ENCODE peak calls at places on chromosomes 4 and X, in five cellular contexts. One of them, this sample, is unnamed.

GRCh38 chrX:18964026-18964425 is 19.9 kb downstream of the PHKA2 start:
- DNase-seq in progenitor cell of endocrine pancreas: no peak
- DNase-seq in BJ: no peak
- DNase-seq in neural progenitor cell: no peak
- DNase-seq in WTC11: no peak
- DNase-seq in this sample: no peak

GRCh38 chrX:48648299-48648698 is 35.3 kb upstream of the WAS start:
- DNase-seq in progenitor cell of endocrine pancreas: no peak
- DNase-seq in WTC11: peak
- DNase-seq in BJ: peak
- DNase-seq in neural progenitor cell: peak
- DNase-seq in this sample: peak

GRCh38 chr4:182764137-182764536 is 153.0 kb downstream of the DCTD start:
- DNase-seq in WTC11: no peak
- DNase-seq in BJ: no peak
- DNase-seq in progenitor cell of endocrine pancreas: no peak
- DNase-seq in neural progenitor cell: no peak
- DNase-seq in this sample: no peak

GRCh38 chr4:168604496-168605373 is 107.9 kb downstream of the PALLD start:
- DNase-seq in BJ: no peak
- DNase-seq in neural progenitor cell: peak
- DNase-seq in WTC11: no peak
- DNase-seq in progenitor cell of endocrine pancreas: no peak
- DNase-seq in this sample: no peak

GRCh38 chr4:84799318-84799717 is 167.2 kb downstream of the WDFY3 start:
- DNase-seq in BJ: no peak
- DNase-seq in neural progenitor cell: no peak
- DNase-seq in WTC11: no peak
- DNase-seq in progenitor cell of endocrine pancreas: no peak
- DNase-seq in this sample: no peak

GRCh38 chr4:100742045-100742444 is 224.2 kb upstream of the EMCN start:
- DNase-seq in neural progenitor cell: peak
- DNase-seq in progenitor cell of endocrine pancreas: no peak
- DNase-seq in WTC11: no peak
- DNase-seq in BJ: no peak
- DNase-seq in this sample: no peak

GRCh38 chrX:95332530-95332929 is 1352.1 kb upstream of the DIAPH2 start:
- DNase-seq in WTC11: no peak
- DNase-seq in BJ: no peak
- DNase-seq in neural progenitor cell: peak
- DNase-seq in progenitor cell of endocrine pancreas: no peak
- DNase-seq in this sample: no peak

GRCh38 chrX:87049567-87049966 is 468.0 kb upstream of the KLHL4 start:
- DNase-seq in progenitor cell of endocrine pancreas: no peak
- DNase-seq in BJ: no peak
- DNase-seq in WTC11: no peak
- DNase-seq in neural progenitor cell: no peak
- DNase-seq in this sample: no peak

GRCh38 chrX:19544693-19545305 is 29.5 kb upstream of the MAP3K15 start:
- DNase-seq in neural progenitor cell: peak
- DNase-seq in BJ: no peak
- DNase-seq in progenitor cell of endocrine pancreas: no peak
- DNase-seq in WTC11: peak
- DNase-seq in this sample: peak

GRCh38 chr4:95181446-95182306 is 367.1 kb downstream of the UNC5C start:
- DNase-seq in BJ: no peak
- DNase-seq in progenitor cell of endocrine pancreas: no peak
- DNase-seq in neural progenitor cell: peak
- DNase-seq in WTC11: peak
- DNase-seq in this sample: peak

GRCh38 chrX:149152941-149153340 is 352.2 kb downstream of the IDS start:
- DNase-seq in BJ: no peak
- DNase-seq in progenitor cell of endocrine pancreas: no peak
- DNase-seq in neural progenitor cell: no peak
- DNase-seq in WTC11: no peak
- DNase-seq in this sample: no peak

GRCh38 chrX:49970699-49971098 is 48.3 kb downstream of the CLCN5 start:
- DNase-seq in BJ: no peak
- DNase-seq in WTC11: no peak
- DNase-seq in neural progenitor cell: no peak
- DNase-seq in progenitor cell of endocrine pancreas: no peak
- DNase-seq in this sample: no peak

GRCh38 chr4:78057135-78057599 is at the start of gene FRAS1:
- DNase-seq in progenitor cell of endocrine pancreas: peak
- DNase-seq in BJ: no peak
- DNase-seq in WTC11: peak
- DNase-seq in neural progenitor cell: peak
- DNase-seq in this sample: peak

GRCh38 chr4:128416921-128417320 is 129.3 kb upstream of the PGRMC2 start:
- DNase-seq in BJ: no peak
- DNase-seq in progenitor cell of endocrine pancreas: no peak
- DNase-seq in WTC11: no peak
- DNase-seq in neural progenitor cell: no peak
- DNase-seq in this sample: no peak

GRCh38 chrX:105999294-105999693 is 39.2 kb downstream of the SERPINA7 start:
- DNase-seq in progenitor cell of endocrine pancreas: no peak
- DNase-seq in neural progenitor cell: no peak
- DNase-seq in WTC11: no peak
- DNase-seq in BJ: no peak
- DNase-seq in this sample: no peak

GRCh38 chrX:24259544-24260240 is 54.2 kb downstream of the SUPT20HL2 start:
- DNase-seq in WTC11: peak
- DNase-seq in progenitor cell of endocrine pancreas: no peak
- DNase-seq in neural progenitor cell: peak
- DNase-seq in BJ: no peak
- DNase-seq in this sample: peak

GRCh38 chr4:64538219-64538618 is 129.0 kb upstream of the TECRL start:
- DNase-seq in neural progenitor cell: peak
- DNase-seq in progenitor cell of endocrine pancreas: no peak
- DNase-seq in WTC11: peak
- DNase-seq in BJ: no peak
- DNase-seq in this sample: peak

GRCh38 chrX:150212672-150213480 is 150.2 kb upstream of the MAMLD1 start:
- DNase-seq in neural progenitor cell: peak
- DNase-seq in progenitor cell of endocrine pancreas: no peak
- DNase-seq in BJ: no peak
- DNase-seq in WTC11: no peak
- DNase-seq in this sample: no peak

GRCh38 chrX:150450519-150451177 is 87.5 kb downstream of the MAMLD1 start:
- DNase-seq in progenitor cell of endocrine pancreas: no peak
- DNase-seq in WTC11: no peak
- DNase-seq in neural progenitor cell: no peak
- DNase-seq in BJ: no peak
- DNase-seq in this sample: no peak

GRCh38 chr4:76969941-76970529 is 20.5 kb downstream of the SEPTIN11 start:
- DNase-seq in progenitor cell of endocrine pancreas: no peak
- DNase-seq in WTC11: no peak
- DNase-seq in neural progenitor cell: peak
- DNase-seq in BJ: no peak
- DNase-seq in this sample: no peak

GRCh38 chr4:30716158-30716557 is 4.0 kb upstream of the PCDH7 start:
- DNase-seq in neural progenitor cell: peak
- DNase-seq in progenitor cell of endocrine pancreas: no peak
- DNase-seq in WTC11: no peak
- DNase-seq in BJ: no peak
- DNase-seq in this sample: no peak

GRCh38 chrX:151019837-151020236 is 36.7 kb downstream of the HMGB3 start:
- DNase-seq in BJ: peak
- DNase-seq in progenitor cell of endocrine pancreas: no peak
- DNase-seq in WTC11: no peak
- DNase-seq in neural progenitor cell: no peak
- DNase-seq in this sample: no peak

GRCh38 chr4:183550345-183551080 is 45.7 kb downstream of the ING2 start:
- DNase-seq in WTC11: no peak
- DNase-seq in neural progenitor cell: no peak
- DNase-seq in BJ: no peak
- DNase-seq in progenitor cell of endocrine pancreas: no peak
- DNase-seq in this sample: no peak

GRCh38 chr4:15868065-15868464 is 70.5 kb downstream of the FGFBP1 start:
- DNase-seq in BJ: no peak
- DNase-seq in progenitor cell of endocrine pancreas: no peak
- DNase-seq in WTC11: no peak
- DNase-seq in neural progenitor cell: peak
- DNase-seq in this sample: no peak
- TF ChIP-seq CTCF in BJ: no peak
- TF ChIP-seq CTCF in progenitor cell of endocrine pancreas: no peak
- TF ChIP-seq CTCF in WTC11: no peak
- TF ChIP-seq CTCF in neural progenitor cell: no peak
- TF ChIP-seq CTCF in this sample: no peak

GRCh38 chr4:175443547-175443946 is 368.5 kb downstream of the GPM6A start:
- DNase-seq in progenitor cell of endocrine pancreas: no peak
- DNase-seq in neural progenitor cell: no peak
- DNase-seq in WTC11: no peak
- DNase-seq in BJ: no peak
- DNase-seq in this sample: no peak
- TF ChIP-seq CTCF in progenitor cell of endocrine pancreas: no peak
- TF ChIP-seq CTCF in neural progenitor cell: peak
- TF ChIP-seq CTCF in WTC11: no peak
- TF ChIP-seq CTCF in BJ: peak
- TF ChIP-seq CTCF in this sample: no peak

DNA sequence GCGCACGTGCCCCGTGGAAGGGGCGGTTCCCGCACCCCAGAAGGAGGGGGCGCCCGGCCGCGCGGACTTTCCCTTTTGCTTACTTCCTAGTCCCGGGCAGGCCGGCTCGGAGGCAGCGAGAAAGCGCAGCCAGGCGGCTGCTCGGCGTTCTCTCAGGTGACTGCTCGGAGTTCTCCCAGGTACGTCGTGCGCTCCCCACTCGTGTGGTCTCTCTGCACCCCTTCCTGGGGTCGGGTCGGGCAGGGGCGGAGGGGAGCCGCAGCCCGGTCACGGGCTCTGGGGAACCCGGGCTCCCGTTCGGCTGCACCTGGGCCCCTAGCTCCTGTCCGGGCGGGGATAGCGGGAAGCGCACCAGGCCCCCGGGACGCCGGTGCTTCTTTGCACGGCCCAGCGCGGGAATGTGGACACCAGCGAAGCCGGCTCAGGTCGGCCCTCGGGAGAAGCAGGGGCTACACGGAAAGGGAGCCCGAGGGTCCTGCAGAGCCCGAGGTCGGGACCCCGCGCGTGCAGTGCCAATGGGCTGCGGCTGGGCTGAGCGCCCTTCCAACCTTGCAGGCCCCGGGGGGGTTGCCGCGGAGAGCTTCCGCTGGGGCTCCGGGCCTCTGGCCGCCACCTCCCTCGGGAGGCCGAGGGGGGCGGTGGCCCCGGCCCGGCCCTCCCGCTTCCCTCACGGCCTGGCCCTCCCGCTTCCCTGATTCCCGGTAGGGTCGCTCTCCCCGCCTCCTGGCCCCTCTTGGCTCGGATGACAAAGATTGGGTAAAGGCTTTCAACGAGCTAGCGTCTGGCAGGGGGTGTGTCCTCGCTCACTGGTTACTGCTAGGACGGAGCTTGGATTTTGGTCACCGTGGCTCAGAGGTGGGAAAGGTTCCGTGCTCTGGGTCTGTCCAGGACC is at the start of gene TLR2:
- DNase-seq in WTC11: peak
- DNase-seq in progenitor cell of endocrine pancreas: peak
- DNase-seq in neural progenitor cell: peak
- DNase-seq in BJ: no peak
- DNase-seq in this sample: peak
- TF ChIP-seq CTCF in WTC11: no peak
- TF ChIP-seq CTCF in progenitor cell of endocrine pancreas: peak
- TF ChIP-seq CTCF in neural progenitor cell: no peak
- TF ChIP-seq CTCF in BJ: no peak
- TF ChIP-seq CTCF in this sample: no peak

DNA sequence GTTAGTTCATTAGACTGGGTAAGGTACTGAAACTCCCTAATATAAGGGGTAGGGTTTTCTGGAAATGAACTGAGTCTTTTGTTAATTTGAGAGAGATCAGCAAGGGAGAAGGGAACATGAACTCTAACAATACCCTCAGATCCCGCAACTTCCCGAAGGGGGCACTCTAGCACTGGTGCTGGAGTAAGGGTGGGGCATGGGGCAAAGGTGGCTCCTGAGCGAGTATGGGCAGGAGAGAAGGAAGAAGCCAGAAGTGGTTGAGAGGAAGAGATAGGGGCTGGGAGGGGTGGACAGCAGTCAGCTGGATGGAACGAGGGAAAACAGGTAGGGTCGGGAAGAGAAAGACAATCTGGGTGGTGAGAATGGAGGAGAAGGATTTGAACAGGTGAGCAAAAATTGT is 183.2 kb upstream of the MAGEE2 start:
- DNase-seq in progenitor cell of endocrine pancreas: no peak
- DNase-seq in BJ: no peak
- DNase-seq in neural progenitor cell: no peak
- DNase-seq in WTC11: peak
- DNase-seq in this sample: no peak
- TF ChIP-seq CTCF in progenitor cell of endocrine pancreas: no peak
- TF ChIP-seq CTCF in BJ: no peak
- TF ChIP-seq CTCF in neural progenitor cell: no peak
- TF ChIP-seq CTCF in WTC11: no peak
- TF ChIP-seq CTCF in this sample: no peak

GRCh38 chr4:7108660-7109059 is 40.8 kb upstream of the GRPEL1 start:
- DNase-seq in WTC11: no peak
- DNase-seq in neural progenitor cell: no peak
- DNase-seq in progenitor cell of endocrine pancreas: no peak
- DNase-seq in BJ: no peak
- DNase-seq in this sample: no peak
- TF ChIP-seq CTCF in WTC11: no peak
- TF ChIP-seq CTCF in neural progenitor cell: no peak
- TF ChIP-seq CTCF in progenitor cell of endocrine pancreas: no peak
- TF ChIP-seq CTCF in BJ: no peak
- TF ChIP-seq CTCF in this sample: no peak

GRCh38 chr4:180060159-180060889 is 2182.9 kb upstream of the TENM3 start:
- DNase-seq in WTC11: no peak
- DNase-seq in neural progenitor cell: peak
- DNase-seq in BJ: no peak
- DNase-seq in progenitor cell of endocrine pancreas: no peak
- DNase-seq in this sample: no peak
- TF ChIP-seq CTCF in WTC11: no peak
- TF ChIP-seq CTCF in neural progenitor cell: peak
- TF ChIP-seq CTCF in BJ: no peak
- TF ChIP-seq CTCF in progenitor cell of endocrine pancreas: peak
- TF ChIP-seq CTCF in this sample: peak

GRCh38 chr4:140641789-140642439 is 73.2 kb upstream of the UCP1 start:
- DNase-seq in neural progenitor cell: peak
- DNase-seq in BJ: no peak
- DNase-seq in WTC11: peak
- DNase-seq in progenitor cell of endocrine pancreas: no peak
- DNase-seq in this sample: no peak
- TF ChIP-seq CTCF in neural progenitor cell: peak
- TF ChIP-seq CTCF in BJ: no peak
- TF ChIP-seq CTCF in WTC11: no peak
- TF ChIP-seq CTCF in progenitor cell of endocrine pancreas: no peak
- TF ChIP-seq CTCF in this sample: no peak